ENCODE peak calls at places on chromosomes 11 and 22, in ten cellular contexts. X, J, L, N, C, M, B, G, W and D are unnamed samples.

GRCh38 chr11:38005597-38005996 is 1407.6 kb upstream of the RAG2 start:
- DNase-seq in X (no peak), J (no peak), L (no peak), N (no peak), C (no peak), M (no peak), B (no peak), G (no peak), W (no peak), D (no peak)

GRCh38 chr22:20406686-20407408 is 12.9 kb downstream of the ZNF74 start:
- DNase-seq in X (no peak), J (no peak), L (no peak), N (no peak), C (no peak), M (no peak), B (no peak), G (no peak), W (no peak), D (no peak)

GRCh38 chr11:102225689-102226562 is 91.4 kb upstream of the BIRC3 start:
- DNase-seq in X (no peak), J (no peak), L (no peak), N (no peak), C (peak), M (no peak), B (no peak), G (no peak), W (peak), D (peak)

GRCh38 chr11:40388097-40388818 is 1071.2 kb downstream of the LRRC4C start:
- DNase-seq in X (no peak), J (no peak), L (no peak), N (no peak), C (no peak), M (no peak), B (no peak), G (no peak), W (peak), D (no peak)

GRCh38 chr22:24068717-24069116 is 57.6 kb downstream of the CABIN1 start:
- DNase-seq in X (no peak), J (no peak), L (peak), N (no peak), C (no peak), M (no peak), B (no peak), G (peak), W (no peak), D (no peak)

GRCh38 chr22:31179345-31179744 is 19.4 kb downstream of the RNF185 start:
- DNase-seq in X (peak), J (no peak), L (no peak), N (no peak), C (peak), M (no peak), B (peak), G (no peak), W (peak), D (peak)

GRCh38 chr11:32500001-32500400 is 64.7 kb upstream of the WT1 start:
- DNase-seq in X (no peak), J (no peak), L (no peak), N (no peak), C (no peak), M (no peak), B (no peak), G (no peak), W (no peak), D (no peak)

GRCh38 chr22:49320714-49321476 is 506.8 kb downstream of the BRD1 start:
- DNase-seq in X (no peak), J (no peak), L (no peak), N (no peak), C (no peak), M (no peak), B (no peak), G (peak), W (no peak), D (no peak)

GRCh38 chr11:2776351-2777061 is 76.7 kb upstream of the KCNQ1OT1 start:
- DNase-seq in X (no peak), J (no peak), L (no peak), N (no peak), C (no peak), M (no peak), B (no peak), G (peak), W (no peak), D (no peak)

GRCh38 chr11:96107143-96107829 is 183.4 kb upstream of the MTMR2 start:
- DNase-seq in X (no peak), J (no peak), L (no peak), N (no peak), C (no peak), M (no peak), B (peak), G (no peak), W (no peak), D (no peak)

GRCh38 chr22:40512426-40513136 is 123.9 kb downstream of the MRTFA start:
- DNase-seq in X (peak), J (peak), L (no peak), N (no peak), C (peak), M (no peak), B (no peak), G (no peak), W (peak), D (no peak)